ENCODE peak calls at places on chromosomes 6 and 20, in seven cellular contexts. X is mesendoderm, B is H9, C is IMR-90, O is neuronal stem cell, E is trophoblast cell, Z is H1. R is an unnamed sample.

GRCh38 chr6:85640806-85641205 is 1.9 kb downstream of the SYNCRIP start:
- DNase-seq in X (no peak), B (no peak), C (peak), O (no peak), E (no peak), Z (no peak), R (no peak)

GRCh38 chr6:33093857-33094256 is 18.1 kb downstream of the HLA-DPB1 start:
- DNase-seq in X (no peak), B (no peak), C (no peak), O (no peak), E (no peak), Z (no peak), R (no peak)

GRCh38 chr20:43631598-43631997 is 35.3 kb upstream of the MYBL2 start:
- DNase-seq in X (no peak), B (no peak), C (no peak), O (no peak), E (no peak), Z (no peak), R (no peak)

GRCh38 chr20:18019068-18019467 is 38.6 kb downstream of the OVOL2 start:
- DNase-seq in X (peak), B (peak), C (peak), O (no peak), E (peak), Z (no peak), R (peak)

GRCh38 chr20:23585449-23585807 is 17.1 kb upstream of the CST9L start:
- DNase-seq in X (no peak), B (no peak), C (no peak), O (no peak), E (no peak), Z (no peak), R (no peak)

GRCh38 chr6:44253307-44254101 is 3.8 kb downstream of the SLC35B2 start:
- DNase-seq in X (peak), B (peak), C (no peak), O (no peak), E (peak), Z (no peak), R (peak)

GRCh38 chr6:126063512-126064146 is 77.3 kb downstream of the TRMT11 start:
- DNase-seq in X (peak), B (no peak), C (peak), O (no peak), E (no peak), Z (peak), R (peak)

GRCh38 chr20:7728373-7728772 is 211.9 kb downstream of the HAO1 start:
- DNase-seq in X (no peak), B (no peak), C (no peak), O (no peak), E (no peak), Z (no peak), R (no peak)

GRCh38 chr6:40247516-40248115 is 313.4 kb upstream of the MOCS1 start:
- DNase-seq in X (no peak), B (no peak), C (no peak), O (no peak), E (no peak), Z (no peak), R (no peak)

GRCh38 chr20:13336308-13337089 is 115.4 kb downstream of the ISM1 start:
- DNase-seq in X (no peak), B (no peak), C (peak), O (no peak), E (peak), Z (no peak), R (no peak)

GRCh38 chr20:46649650-46649949 is 1.7 kb downstream of the SLC13A3 start:
- DNase-seq in X (no peak), B (no peak), C (no peak), O (no peak), E (no peak), Z (no peak), R (no peak)

GRCh38 chr20:58235010-58235409 is 6.6 kb upstream of the ANKRD60 start:
- DNase-seq in X (no peak), B (no peak), C (no peak), O (no peak), E (no peak), Z (no peak), R (no peak)

GRCh38 chr6:151723152-151723551 is 84.3 kb upstream of the ESR1 start:
- DNase-seq in X (no peak), B (no peak), C (no peak), O (no peak), E (no peak), Z (no peak), R (no peak)

GRCh38 chr6:48505621-48506020 is 394.6 kb upstream of the PTCHD4 start:
- DNase-seq in X (no peak), B (no peak), C (no peak), O (no peak), E (no peak), Z (no peak), R (no peak)

GRCh38 chr20:16940701-16941100 is 192.5 kb downstream of the OTOR start:
- DNase-seq in X (no peak), B (no peak), C (no peak), O (no peak), E (no peak), Z (no peak), R (no peak)

GRCh38 chr6:80028591-80028990 is 24.1 kb downstream of the TTK start:
- DNase-seq in X (no peak), B (no peak), C (no peak), O (no peak), E (no peak), Z (no peak), R (no peak)

GRCh38 chr6:149028767-149029405 is 282.1 kb downstream of the UST start:
- DNase-seq in X (peak), B (no peak), C (peak), O (peak), E (peak), Z (no peak), R (peak)

GRCh38 chr6:15403094-15403493 is 157.2 kb downstream of the JARID2 start:
- DNase-seq in X (no peak), B (no peak), C (no peak), O (no peak), E (no peak), Z (no peak), R (no peak)

GRCh38 chr6:96075826-96076225 is 60.1 kb downstream of the FUT9 start:
- DNase-seq in X (no peak), B (no peak), C (no peak), O (no peak), E (no peak), Z (no peak), R (no peak)

GRCh38 chr6:107817784-107818183 is 6.3 kb downstream of the SCML4 start:
- DNase-seq in X (no peak), B (no peak), C (no peak), O (no peak), E (no peak), Z (no peak), R (no peak)

GRCh38 chr6:149093643-149094042 is 223.9 kb upstream of the TAB2 start:
- DNase-seq in X (no peak), B (no peak), C (peak), O (no peak), E (peak), Z (no peak), R (peak)

GRCh38 chr6:147135211-147135672 is 69.0 kb upstream of the STXBP5 start:
- DNase-seq in X (no peak), B (no peak), C (peak), O (no peak), E (peak), Z (no peak), R (peak)

GRCh38 chr6:157528931-157529653 is 148.1 kb downstream of the ZDHHC14 start:
- DNase-seq in X (no peak), B (no peak), C (no peak), O (no peak), E (peak), Z (no peak), R (peak)

GRCh38 chr6:138089325-138089724 is 17.9 kb downstream of the PERP start:
- DNase-seq in X (no peak), B (no peak), C (no peak), O (no peak), E (no peak), Z (no peak), R (no peak)

GRCh38 chr6:56866917-56867522 is 87.9 kb upstream of the BEND6 start:
- DNase-seq in X (no peak), B (no peak), C (peak), O (no peak), E (no peak), Z (no peak), R (peak)

GRCh38 chr6:168968228-168968627 is 285.4 kb downstream of the THBS2 start:
- DNase-seq in X (peak), B (no peak), C (peak), O (no peak), E (peak), Z (no peak), R (peak)

GRCh38 chr6:45420083-45420908 is 42.6 kb upstream of the SUPT3H start:
- DNase-seq in X (peak), B (no peak), C (peak), O (peak), E (no peak), Z (no peak), R (peak)

GRCh38 chr20:37680420-37680819 is 13.4 kb upstream of the CTNNBL1 start:
- DNase-seq in X (no peak), B (no peak), C (no peak), O (no peak), E (peak), Z (no peak), R (peak)

GRCh38 chr20:48352628-48353027 is 475.2 kb downstream of the PREX1 start:
- DNase-seq in X (no peak), B (no peak), C (no peak), O (no peak), E (no peak), Z (no peak), R (no peak)

GRCh38 chr20:63745961-63746765 is 6.6 kb downstream of the SLC2A4RG start:
- DNase-seq in X (no peak), B (no peak), C (no peak), O (no peak), E (no peak), Z (no peak), R (no peak)

GRCh38 chr6:16950825-16951495 is 150.9 kb upstream of the STMND1 start:
- DNase-seq in X (no peak), B (no peak), C (no peak), O (no peak), E (no peak), Z (no peak), R (no peak)

GRCh38 chr6:37587776-37588744 is 88.4 kb upstream of the CCDC167 start:
- DNase-seq in X (no peak), B (no peak), C (no peak), O (no peak), E (no peak), Z (no peak), R (no peak)

GRCh38 chr6:35493307-35493983 is 3.4 kb downstream of the TEAD3 start:
- DNase-seq in X (no peak), B (no peak), C (no peak), O (no peak), E (peak), Z (no peak), R (no peak)

GRCh38 chr20:58424218-58424617 is 35.2 kb downstream of the VAPB start:
- DNase-seq in X (no peak), B (no peak), C (no peak), O (peak), E (no peak), Z (no peak), R (no peak)

GRCh38 chr20:35274172-35275092 is 3.5 kb downstream of the MMP24OS start:
- DNase-seq in X (no peak), B (no peak), C (no peak), O (no peak), E (no peak), Z (no peak), R (no peak)

GRCh38 chr6:45031601-45032000 is 296.5 kb upstream of the RUNX2 start:
- DNase-seq in X (no peak), B (no peak), C (no peak), O (no peak), E (peak), Z (no peak), R (no peak)

GRCh38 chr6:155275808-155276480 is 12.1 kb downstream of the CLDN20 start:
- DNase-seq in X (no peak), B (no peak), C (peak), O (no peak), E (no peak), Z (no peak), R (peak)

GRCh38 chr6:25387483-25387882 is 108.3 kb downstream of the CARMIL1 start:
- DNase-seq in X (no peak), B (no peak), C (no peak), O (no peak), E (no peak), Z (no peak), R (no peak)

GRCh38 chr6:37877373-37878149 is 58.0 kb downstream of the ZFAND3 start:
- DNase-seq in X (no peak), B (no peak), C (peak), O (no peak), E (no peak), Z (no peak), R (peak)

DNA sequence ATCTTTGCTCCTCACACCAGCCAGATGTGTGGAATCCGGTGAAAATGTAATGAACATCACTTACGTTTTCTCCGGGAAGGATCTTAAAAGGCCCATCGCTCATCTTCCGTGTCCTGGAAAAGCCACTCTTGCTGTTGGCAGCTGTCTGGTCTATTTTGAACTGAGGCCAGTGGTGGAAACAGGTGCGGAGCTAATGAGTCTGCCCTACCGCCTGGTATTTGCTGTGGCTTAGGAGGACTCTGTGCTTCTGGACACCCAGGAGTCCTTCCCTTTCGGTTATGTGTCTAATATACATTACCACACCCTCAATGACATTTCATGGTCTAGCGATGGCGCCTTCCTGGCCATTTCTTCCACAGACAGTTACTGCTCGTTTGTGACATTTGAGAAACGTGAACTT is 264.2 kb upstream of the PREP start:
- DNase-seq in X (no peak), B (no peak), C (no peak), O (no peak), E (no peak), Z (no peak), R (no peak)
- H4K8ac ChIP-seq in X (no peak), B (no peak), C (no peak), O (no peak), E (no peak), Z (no peak), R (no peak)

DNA sequence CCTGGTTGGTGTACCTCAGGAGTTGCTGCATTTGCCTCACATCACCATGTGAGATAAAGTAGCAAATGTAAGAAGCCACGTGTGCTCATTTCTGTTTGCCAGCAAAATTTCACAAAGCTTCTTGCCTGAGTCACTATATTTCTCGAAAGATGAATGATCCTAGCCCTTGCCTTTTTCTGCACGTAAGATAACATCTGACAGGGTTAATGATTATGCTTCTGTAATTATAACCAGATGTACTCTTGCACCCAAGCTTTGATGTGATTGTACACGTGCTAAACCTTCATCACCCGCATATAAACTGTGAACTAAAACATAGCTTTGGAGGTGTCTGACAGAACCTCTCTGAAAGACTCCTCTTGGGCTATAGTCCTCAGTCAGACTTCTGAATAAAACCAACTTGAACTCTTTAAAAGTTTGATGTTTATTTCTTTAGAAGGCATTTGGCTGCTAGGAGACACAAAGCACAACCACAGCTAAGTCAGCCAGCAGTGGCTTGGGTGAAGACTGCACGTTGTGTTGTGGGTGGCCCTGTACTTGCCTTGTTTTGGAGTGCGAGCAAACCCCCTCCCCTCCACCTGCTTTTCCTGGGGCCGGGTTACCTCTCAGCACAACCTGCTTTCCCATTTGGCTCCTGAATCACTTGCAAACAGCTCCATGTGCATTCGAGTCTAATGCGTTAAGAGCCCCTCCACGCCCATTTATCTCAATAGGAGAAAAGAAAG is 19.3 kb downstream of the PROKR2 start:
- DNase-seq in X (no peak), B (no peak), C (no peak), O (no peak), E (no peak), Z (no peak), R (no peak)
- H4K8ac ChIP-seq in X (no peak), B (no peak), C (no peak), O (no peak), E (no peak), Z (no peak), R (no peak)

DNA sequence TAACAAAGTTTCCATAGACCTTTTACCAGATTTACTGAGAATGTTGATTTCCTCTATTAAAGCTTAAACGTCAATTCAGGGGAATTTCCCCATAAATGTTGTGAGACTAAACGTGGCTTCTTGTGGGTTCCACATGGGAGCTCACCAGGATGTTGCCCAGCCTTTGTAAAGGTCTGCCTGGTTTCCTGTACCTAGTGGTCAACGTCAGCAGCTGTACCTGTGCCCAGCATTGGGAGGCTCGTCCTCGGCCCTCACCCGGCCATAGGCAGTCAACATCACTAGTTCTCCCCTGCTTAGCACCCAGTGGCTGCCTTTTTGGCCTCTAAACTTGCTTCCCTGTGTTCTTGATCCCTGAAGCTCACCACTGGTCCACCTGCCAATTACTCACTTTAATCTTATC is 22.1 kb upstream of the CD83 start:
- DNase-seq in X (no peak), B (no peak), C (no peak), O (no peak), E (no peak), Z (no peak), R (no peak)
- H4K8ac ChIP-seq in X (no peak), B (no peak), C (no peak), O (no peak), E (no peak), Z (no peak), R (no peak)

GRCh38 chr20:3766381-3766780 is 1.2 kb downstream of the ADISSP start:
- DNase-seq in X (no peak), B (no peak), C (no peak), O (no peak), E (no peak), Z (no peak), R (no peak)
- H4K8ac ChIP-seq in X (no peak), B (no peak), C (no peak), O (no peak), E (no peak), Z (no peak), R (no peak)

DNA sequence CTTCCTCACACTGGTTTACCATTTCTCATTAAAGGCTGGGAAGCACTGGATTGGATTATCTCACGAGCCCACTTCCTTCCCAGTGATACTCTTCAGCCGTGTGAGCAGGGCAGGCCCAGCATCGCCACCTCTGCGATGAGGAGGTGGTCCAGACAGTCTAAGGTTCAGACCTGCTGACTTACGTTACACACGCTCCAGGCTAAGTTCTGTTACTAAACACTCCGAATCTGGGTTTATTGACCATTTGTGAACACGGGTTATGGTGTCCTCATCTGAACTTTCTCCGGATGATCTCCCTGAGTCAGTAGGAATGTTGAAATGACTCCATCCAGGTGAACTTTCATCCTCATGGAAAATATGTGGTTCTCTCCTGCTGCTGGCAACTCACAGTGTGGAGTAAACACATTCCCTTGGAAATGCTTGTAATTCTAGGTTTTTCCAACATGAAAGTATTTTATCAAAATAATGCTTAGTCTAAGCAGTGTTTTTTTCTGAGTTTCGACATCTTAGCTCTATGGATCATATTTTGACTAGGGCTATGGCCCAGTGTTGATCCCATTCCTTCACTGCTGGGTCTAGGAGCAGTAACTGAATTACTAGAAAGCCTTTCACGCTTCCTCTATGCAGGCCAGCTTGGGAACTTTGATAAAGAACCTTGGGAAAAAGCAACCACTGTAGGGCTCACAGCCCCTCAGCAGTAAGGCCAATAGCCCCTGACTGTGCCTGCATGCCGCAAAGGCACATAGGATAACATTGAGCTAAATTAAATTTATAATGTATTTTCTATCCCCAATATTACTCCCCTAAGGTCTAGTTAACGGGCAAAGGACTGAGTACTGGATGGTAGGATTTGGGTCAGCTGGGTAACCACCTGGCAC is 37.7 kb upstream of the PXDC1 start:
- DNase-seq in X (no peak), B (no peak), C (peak), O (no peak), E (peak), Z (no peak), R (peak)
- H4K8ac ChIP-seq in X (no peak), B (no peak), C (no peak), O (no peak), E (peak), Z (no peak), R (no peak)

GRCh38 chr6:84191802-84192201 is 35.6 kb downstream of the CEP162 start:
- DNase-seq in X (no peak), B (no peak), C (no peak), O (no peak), E (no peak), Z (no peak), R (no peak)
- H4K8ac ChIP-seq in X (no peak), B (no peak), C (no peak), O (no peak), E (no peak), Z (no peak), R (no peak)

DNA sequence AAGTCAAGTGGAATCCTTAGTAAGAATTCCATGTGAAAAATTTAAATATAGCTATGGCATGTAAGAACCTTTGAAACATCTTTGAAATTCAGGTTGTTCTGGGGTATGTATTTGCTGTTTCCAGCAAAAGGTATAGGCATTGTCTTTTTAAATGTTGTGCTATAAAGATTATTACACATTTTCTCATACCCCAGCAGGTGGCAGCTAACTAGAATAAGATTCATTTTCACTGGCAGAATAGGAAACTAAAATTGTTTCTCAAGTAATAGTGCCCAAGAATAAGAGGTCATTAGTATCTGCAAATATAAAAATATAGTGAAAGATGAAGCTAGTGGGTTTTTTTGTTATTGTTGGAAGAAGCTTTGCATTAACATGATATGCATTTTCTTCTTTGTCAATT is 1.8 kb downstream of the GRIK2 start:
- DNase-seq in X (no peak), B (no peak), C (no peak), O (no peak), E (no peak), Z (no peak), R (no peak)
- H4K8ac ChIP-seq in X (no peak), B (no peak), C (no peak), O (no peak), E (no peak), Z (no peak), R (no peak)

R was measured in mesenchymal stem cell.